ENCODE peak calls at places on chromosomes 7 and 10, in ten cellular contexts. J is hepatocyte, Y is A673, Q is neural progenitor cell, G is MM.1S, Z is lower lobe of right lung, S is ascending aorta, I is cardiac muscle cell, U is PC-3, E is fibroblast of lung. H is an unnamed sample. For H3K27me3, the result is how much of the 10 kb centered on the place peaks cover.

GRCh38 chr10:22252801-22253577 is 35.2 kb upstream of the EBLN1 start:
- DNase-seq in E (peak), U (no peak), Z (peak), S (peak), Q (peak), I (peak), Y (no peak), G (peak), J (peak), H (no peak)

GRCh38 chr10:79400567-79401004 is 44.8 kb downstream of the ZCCHC24 start:
- DNase-seq in J (peak), I (peak), S (no peak), Y (peak), U (peak), Q (peak), Z (peak), E (no peak), G (peak), H (no peak)

GRCh38 chr7:93751421-93751820 is 139.1 kb downstream of the TFPI2 start:
- DNase-seq in G (no peak), Z (no peak), J (no peak), S (no peak), U (no peak), Y (no peak), I (no peak), Q (no peak), E (no peak), H (no peak)

GRCh38 chr7:28068811-28069216 is 111.8 kb downstream of the JAZF1 start:
- DNase-seq in E (peak), U (peak), Y (no peak), J (no peak), G (no peak), S (no peak), I (peak), Q (no peak), Z (no peak), H (no peak)

GRCh38 chr10:113665806-113666354 is 2.0 kb upstream of the NRAP start:
- DNase-seq in S (no peak), I (peak), J (peak), E (peak), G (no peak), Q (peak), Z (no peak), U (peak), Y (no peak), H (no peak)

GRCh38 chr7:147496209-147496608 is 1094.4 kb upstream of the C7orf33 start:
- DNase-seq in S (no peak), J (no peak), Q (no peak), Z (no peak), E (no peak), I (no peak), G (no peak), U (no peak), Y (no peak), H (no peak)

GRCh38 chr10:28652703-28653102 is 24.6 kb upstream of the BAMBI start:
- DNase-seq in I (no peak), Z (no peak), U (no peak), Q (no peak), J (no peak), Y (no peak), E (no peak), G (no peak), S (no peak), H (no peak)

GRCh38 chr10:12772797-12773587 is 228.5 kb downstream of the CCDC3 start:
- DNase-seq in J (no peak), G (no peak), Z (no peak), I (no peak), Y (no peak), Q (no peak), E (no peak), U (no peak), S (no peak), H (no peak)

GRCh38 chr7:116443101-116443523 is 56.4 kb upstream of the CAV2 start:
- DNase-seq in U (peak), Z (no peak), E (peak), Q (no peak), G (no peak), I (peak), Y (peak), S (no peak), J (peak), H (no peak)

GRCh38 chr7:129825005-129825553 is 127.7 kb downstream of the UBE2H start:
- DNase-seq in G (peak), U (peak), Y (peak), I (peak), S (peak), E (peak), J (peak), Z (peak), Q (peak), H (no peak)

GRCh38 chr10:46046261-46046660 is at the start of gene MSMB:
- DNase-seq in Y (no peak), S (no peak), Q (no peak), J (no peak), U (no peak), G (no peak), Z (no peak), I (no peak), E (no peak), H (no peak)

GRCh38 chr7:107392811-107393210 is 77.0 kb upstream of the GPR22 start:
- DNase-seq in Z (no peak), I (no peak), Q (no peak), S (no peak), Y (no peak), G (no peak), J (no peak), E (no peak), U (no peak), H (no peak)

GRCh38 chr7:23544913-23545354 is 13.2 kb upstream of the TRA2A start:
- DNase-seq in Y (peak), U (peak), S (no peak), I (peak), G (peak), Z (no peak), E (peak), J (peak), Q (peak), H (no peak)
- TF ChIP-seq CTCF in Y (peak), U (peak), S (no peak), I (peak), G (peak), Z (peak), E (no peak), J (peak), Q (peak), H (no peak)

GRCh38 chr7:96985992-96986391 is 19.4 kb upstream of the DLX6 start:
- DNase-seq in J (no peak), Y (no peak), E (no peak), Q (no peak), Z (no peak), U (no peak), I (no peak), G (no peak), S (no peak), H (no peak)
- H3K27me3 ChIP-seq in J (half or more), Y (under half), E (under half), Q (half or more), Z (under half), U (under half), I (half or more), G (under half), S (under half), H (under half)

DNA sequence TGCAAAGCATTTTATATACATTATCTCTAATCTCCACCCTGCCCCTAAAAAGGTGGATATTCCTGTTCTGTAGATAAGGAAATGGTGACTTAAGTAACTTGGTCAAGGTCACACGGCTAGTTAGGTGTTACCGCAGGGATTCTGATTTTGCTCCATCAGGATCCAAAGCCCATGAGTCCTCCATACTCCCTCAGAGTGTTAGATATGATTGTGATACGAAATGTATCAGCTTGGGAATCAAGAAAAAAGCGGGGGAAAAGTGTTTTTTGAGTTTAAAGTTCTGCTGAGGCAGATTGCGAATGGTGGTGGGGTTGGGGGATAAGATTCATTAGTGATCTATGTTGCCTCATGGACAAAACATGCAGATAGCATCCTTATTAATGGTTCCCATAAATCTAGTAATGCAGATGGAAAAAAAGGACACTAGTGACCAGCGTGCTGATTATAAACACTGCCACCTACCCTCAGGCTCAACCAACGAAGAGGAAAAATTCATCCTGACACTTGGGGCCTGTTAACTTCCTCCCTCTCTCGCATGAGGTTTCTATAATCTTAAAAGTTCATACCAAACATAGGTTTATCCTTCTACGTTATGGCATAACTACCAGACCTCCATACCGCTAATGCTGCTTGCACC is 2.3 kb downstream of the ICA1 start:
- DNase-seq in U (no peak), Q (no peak), J (no peak), I (no peak), S (no peak), E (no peak), G (no peak), Z (no peak), Y (no peak), H (no peak)
- H3K27ac ChIP-seq in U (no peak), Q (no peak), J (peak), I (no peak), S (no peak), E (no peak), G (no peak), Z (no peak), Y (no peak), H (no peak)

DNA sequence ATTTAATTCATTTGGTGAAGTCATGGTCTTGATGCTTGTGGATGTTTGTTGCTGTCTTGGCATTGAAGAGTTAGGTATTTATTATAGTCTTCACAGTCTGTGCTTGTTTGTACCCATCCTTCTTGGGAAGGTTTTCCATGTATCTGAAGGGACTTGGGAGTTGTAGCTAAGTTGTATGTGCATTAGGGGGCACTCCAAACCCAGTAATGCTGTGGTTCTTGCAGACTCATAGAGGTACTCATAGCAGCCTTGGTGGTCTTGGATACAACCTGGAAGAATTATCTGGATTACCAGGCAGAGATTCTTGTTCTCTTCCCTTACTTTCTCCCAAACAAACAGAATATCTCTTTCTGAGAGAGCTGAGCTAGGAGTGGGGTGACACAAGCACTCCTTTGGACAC is 93.2 kb downstream of the ADCYAP1R1 start:
- DNase-seq in I (no peak), J (no peak), Q (peak), E (no peak), Z (no peak), Y (peak), U (no peak), S (no peak), G (no peak), H (no peak)
- TF ChIP-seq CTCF in I (no peak), J (no peak), Q (peak), E (no peak), Z (no peak), Y (peak), U (no peak), S (no peak), G (peak), H (no peak)